ENCODE peak calls at places on chromosome 19, in four cellular contexts. S is sigmoid colon, X is endodermal cell, Y is GM23248. A is an unnamed sample.

GRCh38 chr19:36054733-36055686 is at the start of gene WDR62:
- DNase-seq in Y (peak; percentile 98), S (peak; percentile 97), X (peak; percentile 97), A (peak; percentile 96)

GRCh38 chr19:16382775-16383543 is 58.3 kb downstream of the KLF2 start:
- DNase-seq in X (peak; percentile 95), Y (peak; percentile 93), S (peak; percentile 95), A (peak; percentile 93)

GRCh38 chr19:1259873-1260748 is 9.0 kb upstream of the CIRBP start:
- DNase-seq in S (peak; percentile 73), X (no peak), Y (peak; percentile 67), A (peak; percentile 95)

GRCh38 chr19:19900574-19901444 is at the start of gene ZNF93:
- DNase-seq in Y (peak; percentile 99), X (peak; percentile 99), S (peak; percentile 98), A (peak; percentile 93)

GRCh38 chr19:32407004-32407992 is 1.7 kb downstream of the DPY19L3 start:
- DNase-seq in Y (peak; percentile 75), X (peak; percentile 53), S (peak; percentile 74), A (no peak)

GRCh38 chr19:27774827-27775226 is 1438.1 kb downstream of the UQCRFS1 start:
- DNase-seq in X (peak; percentile 86), Y (peak; percentile 7), S (no peak), A (no peak)

GRCh38 chr19:14366529-14366928 is 14.7 kb upstream of the ADGRE5 start:
- DNase-seq in X (peak; percentile 97), S (peak; percentile 69), Y (peak; percentile 59), A (peak; percentile 94)

GRCh38 chr19:36041831-36042230 is 9.2 kb upstream of the CLIP3 start:
- DNase-seq in X (no peak), Y (peak; percentile 80), S (no peak), A (no peak)

GRCh38 chr19:19571387-19571786 is 33.3 kb downstream of the CILP2 start:
- DNase-seq in X (no peak), S (no peak), Y (no peak), A (no peak)

GRCh38 chr19:54164369-54165068 is 5.0 kb upstream of the LENG1 start:
- DNase-seq in X (peak; percentile 99), Y (peak; percentile 50), S (peak; percentile 85), A (no peak)

GRCh38 chr19:57302020-57302465 is 18.2 kb upstream of the ZNF543 start:
- DNase-seq in S (no peak), X (no peak), Y (peak; percentile 98), A (no peak)

GRCh38 chr19:38369584-38369983 is 4.8 kb upstream of the PSMD8 start:
- DNase-seq in S (no peak), X (no peak), Y (no peak), A (no peak)

GRCh38 chr19:28224441-28224840 is 988.5 kb downstream of the UQCRFS1 start:
- DNase-seq in X (no peak), Y (no peak), S (no peak), A (no peak)

GRCh38 chr19:44308011-44308410 is 3.2 kb upstream of the ZNF235 start:
- DNase-seq in S (no peak), Y (peak; percentile 78), X (no peak), A (no peak)

DNA sequence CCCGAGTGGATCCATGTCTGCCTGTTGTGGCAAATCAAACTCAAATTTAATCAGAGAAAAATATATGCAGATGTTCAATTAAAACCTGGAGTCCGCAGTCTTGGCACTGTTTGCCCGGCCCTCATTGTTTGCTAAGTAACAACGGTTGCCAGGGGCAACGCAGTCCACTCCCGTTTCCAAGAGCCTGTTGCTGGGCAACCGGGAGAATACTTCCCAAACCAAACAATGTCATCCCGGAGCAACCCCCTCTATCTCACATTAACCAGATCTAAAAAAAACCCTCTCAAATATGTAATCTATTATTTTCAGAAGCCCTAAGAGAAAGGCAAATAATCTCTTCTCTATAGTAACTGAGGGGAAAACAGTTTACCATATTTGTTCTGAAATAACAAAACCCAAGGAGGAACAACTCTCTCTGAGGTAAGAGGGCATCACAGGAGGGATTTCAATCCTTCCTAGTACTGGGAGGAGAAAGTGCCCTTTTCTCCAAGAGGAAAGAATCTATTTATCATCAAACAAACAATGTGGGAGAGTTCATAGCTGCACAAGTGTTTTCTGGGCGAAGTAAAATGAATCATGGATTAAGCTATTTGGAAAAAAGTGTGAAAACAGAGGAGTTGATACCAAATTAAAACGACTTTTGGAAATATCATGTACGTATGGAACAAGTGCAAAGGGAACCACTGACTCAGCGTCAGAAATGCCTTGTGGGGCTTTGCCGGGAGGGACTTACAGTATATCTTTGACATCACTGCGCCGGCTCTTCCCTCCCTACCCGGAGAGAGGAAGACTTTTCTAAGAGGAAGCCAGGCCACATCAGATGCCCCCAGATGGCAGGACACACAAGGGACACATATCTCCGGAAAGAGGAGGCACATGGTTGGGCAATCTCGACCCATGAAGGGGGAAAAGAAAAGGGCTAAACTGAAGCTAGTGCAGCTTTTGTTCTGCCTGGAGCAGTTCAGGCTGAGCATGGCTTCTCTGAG is 43.3 kb downstream of the RFX2 start:
- DNase-seq in X (peak; percentile 92), S (peak; percentile 97), Y (peak; percentile 99), A (no peak)
- H3K27ac ChIP-seq in X (peak overlapping the region; percentile 97), S (peak overlapping the region; percentile 91), Y (peak overlapping the region; percentile 95), A (no peak overlapping the region)

GRCh38 chr19:34319230-34319585 is 45.8 kb upstream of the GPI start:
- DNase-seq in X (no peak), Y (no peak), S (no peak), A (no peak)
- H3K27ac ChIP-seq in X (no peak overlapping the region), Y (no peak overlapping the region), S (peak overlapping the region; percentile 40), A (peak overlapping the region; percentile 0)

DNA sequence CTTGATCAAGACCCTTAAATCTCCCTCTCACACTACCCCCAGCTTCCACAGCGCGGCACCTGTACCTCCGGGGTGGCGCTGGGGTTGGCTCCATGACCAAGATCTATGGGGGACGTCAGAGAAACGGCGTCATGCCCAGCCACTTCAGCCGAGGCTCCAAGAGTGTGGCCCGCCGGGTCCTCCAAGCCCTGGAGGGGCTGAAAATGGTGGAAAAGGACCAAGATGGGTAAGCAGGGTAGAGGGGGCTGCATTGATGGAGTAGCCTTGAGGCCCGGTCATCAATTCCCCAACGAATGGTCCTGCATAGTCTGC is 8.1 kb upstream of the CD79A start:
- DNase-seq in X (no peak), Y (no peak), S (no peak), A (no peak)
- H3K27ac ChIP-seq in X (peak overlapping the region; percentile 6), Y (no peak overlapping the region), S (no peak overlapping the region), A (peak overlapping the region; percentile 93)

DNA sequence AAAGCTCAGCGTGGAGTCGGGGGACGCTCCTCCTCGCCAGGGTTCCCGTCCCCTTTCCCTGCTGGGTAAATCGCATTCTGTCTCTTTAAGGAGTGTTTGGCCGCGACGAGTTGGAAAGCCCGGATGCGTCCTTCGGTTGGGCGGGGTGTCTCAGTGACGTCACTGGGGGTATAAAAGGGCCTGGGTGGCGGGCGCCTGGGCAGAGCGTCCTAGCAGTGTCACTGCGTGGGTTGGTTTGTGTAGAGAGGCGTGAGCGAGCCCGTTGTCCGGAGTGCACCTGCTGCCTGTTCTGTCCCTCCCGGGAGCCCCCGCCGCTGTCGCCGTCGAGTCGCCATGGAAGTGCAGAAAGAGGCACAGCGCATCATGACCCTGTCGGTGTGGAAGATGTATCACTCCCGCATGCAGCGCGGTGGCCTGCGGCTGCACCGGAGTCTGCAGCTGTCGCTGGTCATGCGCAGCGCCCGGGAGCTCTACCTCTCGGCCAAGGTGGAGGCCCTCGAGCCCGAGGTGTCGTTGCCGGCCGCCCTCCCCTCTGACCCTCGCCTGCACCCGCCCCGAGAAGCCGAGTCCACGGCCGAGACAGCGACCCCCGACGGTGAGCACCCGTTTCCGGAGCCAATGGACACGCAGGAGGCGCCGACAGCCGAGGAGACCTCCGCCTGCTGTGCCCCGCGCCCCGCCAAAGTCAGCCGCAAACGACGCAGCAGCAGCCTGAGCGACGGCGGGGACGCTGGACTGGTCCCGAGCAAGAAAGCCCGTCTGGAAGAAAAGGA is 2.8 kb downstream of the IER2 start:
- DNase-seq in X (peak; percentile 99), S (peak; percentile 98), Y (peak; percentile 96), A (peak; percentile 98)
- H3K27ac ChIP-seq in X (peak overlapping the region; percentile 97), S (peak overlapping the region; percentile 99), Y (peak overlapping the region; percentile 94), A (peak overlapping the region; percentile 100)

GRCh38 chr19:29501816-29502580 is 23.8 kb upstream of the VSTM2B start:
- DNase-seq in S (peak; percentile 48), Y (no peak), X (no peak), A (no peak)
- H3K27ac ChIP-seq in S (no peak overlapping the region), Y (no peak overlapping the region), X (no peak overlapping the region), A (no peak overlapping the region)

DNA sequence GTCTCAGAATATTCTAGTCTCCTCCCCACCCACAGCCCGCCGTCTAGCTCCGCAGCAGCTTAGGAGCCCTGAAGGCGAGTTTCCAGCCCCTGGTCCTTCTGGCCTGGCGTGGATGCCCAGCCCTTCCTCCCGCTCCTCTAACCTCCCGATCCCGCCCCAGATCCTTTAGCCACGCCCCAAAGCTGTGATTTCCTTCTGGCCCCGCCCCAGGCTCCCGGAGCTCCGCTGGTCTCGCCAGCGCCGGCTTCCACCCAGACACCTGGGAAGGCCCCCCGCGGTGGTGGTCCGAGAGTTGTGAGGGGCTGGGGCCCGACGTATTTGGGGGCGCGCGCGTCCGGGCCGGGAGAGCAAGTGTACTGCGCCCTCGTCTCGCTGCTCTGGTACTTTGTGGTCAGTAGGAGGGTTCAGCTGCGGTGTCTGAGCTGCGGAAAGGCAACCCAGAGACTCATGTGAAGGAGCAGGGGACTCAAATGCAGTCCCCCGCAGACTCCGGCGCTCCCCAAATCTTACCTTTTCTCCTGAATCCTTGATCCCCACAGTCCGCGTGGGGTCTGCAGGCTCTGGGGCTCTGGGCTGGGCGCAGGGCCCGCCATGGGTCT is at the start of gene CGB7:
- DNase-seq in S (peak; percentile 79), X (peak; percentile 93), Y (peak; percentile 85), A (peak; percentile 79)
- H3K27ac ChIP-seq in S (no peak within 1 kb of the TSS), X (no peak within 1 kb of the TSS), Y (peak within 1 kb of the TSS; percentile 28), A (no peak within 1 kb of the TSS)

GRCh38 chr19:45598267-45599011 is 3.6 kb downstream of the GPR4 start:
- DNase-seq in Y (peak; percentile 46), X (no peak), S (no peak), A (no peak)
- H3K27ac ChIP-seq in Y (no peak overlapping the region), X (no peak overlapping the region), S (peak overlapping the region; percentile 46), A (no peak overlapping the region)

GRCh38 chr19:3573162-3573857 is 566 bp downstream of the HMG20B start:
- DNase-seq in S (peak; percentile 74), X (no peak), Y (peak; percentile 66), A (peak; percentile 92)
- H3K27ac ChIP-seq in S (peak overlapping the region; percentile 91), X (peak overlapping the region; percentile 60), Y (peak overlapping the region; percentile 57), A (peak overlapping the region; percentile 83)